ENCODE peak calls at places on chromosome 5, in four cellular contexts. H, G, V and N are unnamed samples.

GRCh38 chr5:82794876-82795275 is 282.3 kb downstream of the TMEM167A start:
- DNase-seq in H (no peak), G (no peak), V (no peak), N (no peak)

GRCh38 chr5:180785794-180786221 is 16.8 kb downstream of the MGAT1 start:
- DNase-seq in G (no peak), V (no peak), H (no peak), N (no peak)

GRCh38 chr5:2156358-2157059 is 273.8 kb upstream of the IRX4 start:
- DNase-seq in V (no peak), G (no peak), H (no peak), N (no peak)

GRCh38 chr5:76819851-76820280 is 1.0 kb downstream of the F2RL1 start:
- DNase-seq in G (no peak), V (no peak), H (peak), N (no peak)

GRCh38 chr5:15718411-15719178 is 218.6 kb downstream of the FBXL7 start:
- DNase-seq in H (no peak), G (no peak), V (no peak), N (no peak)

GRCh38 chr5:95178046-95178651 is 106.7 kb downstream of the MCTP1 start:
- DNase-seq in V (no peak), G (peak), H (no peak), N (no peak)

GRCh38 chr5:140322751-140323731 is 20.1 kb upstream of the PFDN1 start:
- DNase-seq in H (no peak), G (no peak), V (no peak), N (no peak)

GRCh38 chr5:65938256-65938655 is 11.9 kb downstream of the ERBIN start:
- DNase-seq in V (no peak), G (no peak), H (no peak), N (no peak)

GRCh38 chr5:180932660-180933059 is 33.7 kb downstream of the BTNL8 start:
- DNase-seq in V (no peak), H (no peak), G (no peak), N (no peak)

GRCh38 chr5:34475249-34475966 is 180.7 kb upstream of the RAI14 start:
- DNase-seq in V (no peak), G (no peak), H (no peak), N (no peak)

GRCh38 chr5:77449277-77449676 is 42.8 kb downstream of the WDR41 start:
- DNase-seq in G (no peak), H (no peak), V (no peak), N (no peak)

GRCh38 chr5:143395638-143396352 is 7.7 kb downstream of the NR3C1 start:
- DNase-seq in V (peak), G (no peak), H (no peak), N (no peak)

GRCh38 chr5:142202282-142202681 is 93.7 kb downstream of the NDFIP1 start:
- DNase-seq in G (no peak), V (no peak), H (no peak), N (no peak)

GRCh38 chr5:73121109-73121443 is 701 bp downstream of the TMEM171 start:
- DNase-seq in V (no peak), G (no peak), H (no peak), N (no peak)

GRCh38 chr5:154829181-154829588 is 21.2 kb downstream of the FAXDC2 start:
- DNase-seq in V (no peak), G (no peak), H (peak), N (no peak)

GRCh38 chr5:110371011-110371724 is 355.3 kb downstream of the TMEM232 start:
- DNase-seq in H (no peak), V (no peak), G (no peak), N (no peak)

GRCh38 chr5:149990518-149991376 is 9.7 kb downstream of the TIGD6 start:
- DNase-seq in V (peak), H (peak), G (peak), N (peak)

GRCh38 chr5:128572546-128573339 is 34.7 kb upstream of the FBN2 start:
- DNase-seq in G (no peak), H (no peak), V (no peak), N (no peak)

GRCh38 chr5:150647275-150648251 is 7.1 kb downstream of the SYNPO start:
- DNase-seq in G (peak), H (no peak), V (no peak), N (no peak)

GRCh38 chr5:111461261-111461671 is 51.1 kb downstream of the STARD4 start:
- DNase-seq in H (no peak), V (no peak), G (peak), N (no peak)

GRCh38 chr5:109964136-109964535 is 274.4 kb downstream of the MAN2A1 start:
- DNase-seq in G (no peak), H (no peak), V (no peak), N (no peak)

DNA sequence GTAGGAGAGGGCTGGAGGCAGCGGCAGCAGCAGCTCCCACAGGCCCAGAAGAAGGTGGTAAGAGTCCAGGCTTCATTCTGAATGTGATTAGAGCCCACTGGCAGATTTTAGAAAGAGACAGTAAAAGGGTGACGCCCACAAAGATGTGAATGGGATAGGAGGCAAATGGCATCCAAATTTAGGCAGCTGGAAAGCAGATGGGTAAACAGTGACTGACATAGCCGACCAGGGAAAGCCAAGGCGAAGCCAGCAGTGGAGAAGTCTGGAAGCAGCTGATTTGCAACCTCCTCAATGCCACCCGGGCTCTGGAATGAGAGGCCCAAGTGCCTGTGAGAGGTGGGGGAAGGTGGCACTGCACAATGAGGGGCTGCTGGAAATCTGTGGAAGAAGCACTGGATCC is 103.3 kb downstream of the C5orf15 start:
- DNase-seq in V (no peak), G (no peak), H (no peak), N (no peak)
- TF ChIP-seq CTCF in V (no peak), G (no peak), H (no peak), N (no peak)

DNA sequence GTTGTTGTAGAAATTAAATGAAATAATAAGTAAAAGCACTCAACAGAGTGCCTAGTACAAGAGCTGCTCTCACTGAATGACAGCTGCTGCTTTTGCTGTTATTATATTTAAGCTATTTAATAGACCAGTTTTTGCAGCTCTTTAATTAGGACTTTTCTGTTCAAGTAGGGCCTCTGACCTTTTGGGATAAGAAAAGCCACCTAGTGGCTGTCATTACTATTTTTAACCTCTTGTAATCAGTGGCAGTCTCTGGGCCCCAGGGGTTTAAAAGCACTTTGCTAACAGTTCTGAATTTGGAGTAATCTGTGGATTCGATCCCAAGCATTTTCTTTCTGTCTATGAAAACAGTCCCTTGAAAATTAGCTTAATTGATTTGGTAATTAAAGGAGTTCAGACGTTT is 121.1 kb downstream of the NUDT12 start:
- DNase-seq in V (peak), H (no peak), G (peak), N (no peak)
- TF ChIP-seq CTCF in V (peak), H (no peak), G (no peak), N (no peak)

GRCh38 chr5:132661231-132662003 is 3.4 kb downstream of the IL13 start:
- DNase-seq in G (no peak), V (no peak), H (no peak), N (peak)
- TF ChIP-seq CTCF in G (peak), V (no peak), H (no peak), N (no peak)

GRCh38 chr5:133612021-133612860 is at the start of gene FSTL4:
- DNase-seq in G (peak), V (peak), H (peak), N (peak)
- TF ChIP-seq CTCF in G (peak), V (no peak), H (no peak), N (no peak)

DNA sequence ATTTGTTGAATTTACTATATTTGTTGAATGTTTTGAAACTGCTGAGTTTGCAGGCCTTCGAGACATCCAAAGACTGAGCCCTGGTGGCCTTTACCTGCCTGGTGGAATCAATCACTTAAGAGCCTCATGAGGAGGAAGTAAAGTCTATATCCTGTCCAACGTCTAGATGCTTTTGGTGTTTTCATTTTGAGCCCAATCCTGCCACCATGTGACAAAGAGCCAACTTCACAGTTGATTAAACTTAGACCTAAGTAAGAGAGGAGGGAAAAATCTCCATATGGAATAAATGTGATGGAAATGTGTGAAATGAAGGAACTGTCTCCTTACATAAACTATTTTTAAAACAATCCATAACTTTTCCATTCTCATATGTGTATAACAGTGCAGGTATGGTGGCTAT is 220.1 kb downstream of the PRR16 start:
- DNase-seq in G (peak), H (no peak), V (peak), N (no peak)
- TF ChIP-seq CTCF in G (no peak), H (no peak), V (no peak), N (no peak)

GRCh38 chr5:53479656-53480473 is 564 bp upstream of the FST start:
- DNase-seq in V (peak), H (peak), G (peak), N (peak)

GRCh38 chr5:53480474-53481353 is at the start of gene FST:
- DNase-seq in H (peak), G (peak), V (no peak), N (peak)

GRCh38 chr5:53481354-53481886 is 991 bp downstream of the FST start:
- DNase-seq in V (no peak), G (no peak), H (no peak), N (no peak)

GRCh38 chr5:53481887-53482716 is 1.7 kb downstream of the FST start:
- DNase-seq in H (peak), V (peak), G (no peak), N (peak)

GRCh38 chr5:53482717-53483638 is 2.5 kb downstream of the FST start:
- DNase-seq in H (peak), V (peak), G (no peak), N (peak)
- TF ChIP-seq CTCF in H (peak), V (peak), G (peak), N (no peak)

DNA sequence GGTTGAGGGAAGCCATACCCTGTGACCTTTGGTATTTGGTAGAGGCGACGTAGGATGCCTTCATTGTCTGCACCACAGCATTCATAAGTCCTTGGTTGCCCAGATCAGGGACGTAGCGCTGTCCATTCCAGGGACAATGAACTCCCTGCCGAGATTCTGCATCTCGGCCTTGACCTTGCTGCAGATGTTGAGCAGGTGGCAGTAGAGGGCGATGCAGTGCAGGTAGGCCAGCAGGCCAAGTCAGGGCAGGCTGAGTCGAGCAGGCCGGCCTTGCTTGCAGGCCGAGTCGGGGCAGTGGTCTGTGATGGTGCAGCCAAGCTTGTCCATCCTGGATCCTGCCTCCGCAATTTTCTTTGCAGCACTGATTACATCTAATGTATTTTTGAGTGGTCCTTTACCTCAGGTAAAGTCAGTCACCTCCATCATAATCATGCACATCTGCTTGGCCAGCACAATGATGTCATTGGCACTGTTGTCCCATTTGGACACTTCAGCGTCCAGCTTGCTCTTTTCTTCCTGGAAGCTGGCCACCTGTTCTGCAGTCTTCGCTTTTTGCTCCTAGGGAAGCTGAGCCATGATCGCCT is 93.4 kb upstream of the CCDC112 start:
- DNase-seq in G (peak), V (no peak), H (no peak), N (no peak)
- TF ChIP-seq CTCF in G (peak), V (peak), H (no peak), N (no peak)

GRCh38 chr5:45796959-45797553 is 100.9 kb upstream of the HCN1 start:
- DNase-seq in H (no peak), G (no peak), V (no peak), N (no peak)
- TF ChIP-seq CTCF in H (no peak), G (peak), V (peak), N (no peak)

GRCh38 chr5:25330721-25331120 is 685.9 kb upstream of the CDH10 start:
- DNase-seq in G (no peak), H (no peak), V (no peak), N (no peak)

GRCh38 chr5:25339541-25339940 is 694.8 kb upstream of the CDH10 start:
- DNase-seq in G (no peak), H (no peak), V (no peak), N (no peak)

DNA sequence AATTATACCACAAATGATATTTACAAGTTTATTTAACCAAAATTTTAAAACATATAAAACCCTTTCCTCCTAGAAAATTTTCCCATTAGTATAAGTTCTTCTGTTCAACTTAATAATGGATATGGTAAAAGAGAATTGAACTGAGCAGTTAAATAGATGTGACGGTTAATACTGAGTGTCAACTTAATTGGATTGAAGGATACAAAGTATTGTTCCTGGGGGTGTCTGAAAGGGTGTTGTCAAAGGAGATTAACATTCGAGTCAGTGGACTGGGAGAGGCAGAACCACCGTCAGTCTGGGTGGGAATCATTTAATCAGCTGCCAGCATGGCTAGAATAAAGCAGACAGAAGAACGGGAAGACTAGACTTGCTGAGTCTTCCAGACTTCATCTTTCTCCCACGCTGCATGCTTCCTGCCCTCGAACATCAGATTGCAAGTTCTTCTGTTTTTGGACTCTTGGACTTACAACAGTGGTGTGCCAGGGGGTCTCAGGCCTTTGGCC is 689.6 kb upstream of the CDH10 start:
- DNase-seq in V (no peak), H (no peak), G (peak), N (no peak)
- TF ChIP-seq CTCF in V (no peak), H (no peak), G (no peak), N (no peak)

GRCh38 chr5:4643960-4644359 is 496.2 kb upstream of the ADAMTS16 start:
- DNase-seq in G (no peak), V (no peak), H (no peak), N (no peak)

GRCh38 chr5:4639959-4640358 is 500.2 kb upstream of the ADAMTS16 start:
- DNase-seq in V (no peak), H (no peak), G (no peak), N (no peak)

GRCh38 chr5:4642525-4642924 is 497.6 kb upstream of the ADAMTS16 start:
- DNase-seq in G (no peak), H (no peak), V (no peak), N (no peak)

GRCh38 chr5:4643190-4643589 is 496.9 kb upstream of the ADAMTS16 start:
- DNase-seq in V (no peak), G (no peak), H (no peak), N (no peak)

DNA sequence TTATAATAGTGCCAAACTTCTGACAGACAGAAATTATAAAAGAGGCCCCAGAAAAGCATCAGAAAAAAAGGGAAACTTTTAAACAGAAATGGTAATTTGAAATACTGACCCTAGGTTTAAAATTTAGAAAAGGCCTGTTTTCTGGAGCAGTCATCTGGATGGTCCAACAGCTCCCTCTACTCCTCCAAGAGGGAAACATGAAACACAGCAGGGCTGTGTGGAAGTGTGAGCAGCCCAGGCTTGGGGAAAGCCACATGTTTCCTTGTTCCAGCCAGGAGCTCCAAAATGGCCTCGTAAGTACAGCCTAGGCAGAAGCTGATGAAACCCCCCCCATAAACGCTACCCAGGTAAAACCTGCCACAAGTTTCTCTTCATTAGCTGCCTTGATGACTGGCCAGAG is 499.3 kb upstream of the ADAMTS16 start:
- DNase-seq in G (peak), V (no peak), H (no peak), N (no peak)
- TF ChIP-seq CTCF in G (peak), V (peak), H (no peak), N (no peak)